ENCODE peak calls at places on chromosomes 4 and X, in ten cellular contexts. V is mesenchymal stem cell, B is fibroblast of lung, H is mammary epithelial cell, D is neuronal stem cell, L is H9, A is Karpas-422, I is neural progenitor cell, R is keratinocyte, Y is PC-3. M is an unnamed sample.
A peak's percentile ranks its signal among the peaks of the same experiment; 100 is the strongest.

GRCh38 chr4:26621366-26621765 is 37.5 kb downstream of the TBC1D19 start:
- DNase-seq in R (no peak), V (no peak), I (no peak), A (peak; percentile 20), B (no peak), D (no peak), H (no peak), Y (no peak), L (no peak), M (no peak)

GRCh38 chr4:144174401-144175067 is 34.0 kb upstream of the GYPA start:
- DNase-seq in I (peak; percentile 67), B (peak; percentile 76), V (peak; percentile 63), H (peak; percentile 50), L (no peak), R (peak; percentile 5), Y (peak; percentile 81), A (peak; percentile 86), D (peak; percentile 52), M (peak; percentile 35)

GRCh38 chr4:131370846-131371245 is 1778.2 kb upstream of the PCDH10 start:
- DNase-seq in R (no peak), V (no peak), Y (peak; percentile 20), I (no peak), H (no peak), L (no peak), A (no peak), D (no peak), B (no peak), M (no peak)

GRCh38 chrX:43328358-43328946 is 327.6 kb upstream of the MAOA start:
- DNase-seq in V (no peak), R (no peak), B (no peak), L (no peak), A (no peak), I (no peak), H (no peak), D (no peak), Y (no peak), M (peak; percentile 10)

GRCh38 chrX:97858592-97858991 is 974.9 kb downstream of the RPA4 start:
- DNase-seq in D (no peak), A (no peak), R (no peak), I (no peak), L (no peak), B (peak; percentile 28), V (peak; percentile 12), Y (peak; percentile 63), H (no peak), M (no peak)

GRCh38 chrX:95058815-95059214 is 1384.8 kb downstream of the FAM133A start:
- DNase-seq in A (no peak), H (peak; percentile 72), D (no peak), V (peak; percentile 65), B (peak; percentile 32), R (no peak), L (no peak), I (no peak), Y (peak; percentile 62), M (no peak)

GRCh38 chr4:37951465-37952352 is 8.5 kb upstream of the PTTG2 start:
- DNase-seq in L (no peak), V (no peak), Y (peak; percentile 8), H (no peak), D (no peak), I (no peak), B (no peak), A (no peak), R (no peak), M (no peak)

GRCh38 chr4:32700838-32701237 is 1980.7 kb downstream of the PCDH7 start:
- DNase-seq in L (no peak), D (no peak), I (no peak), Y (no peak), V (no peak), B (no peak), R (no peak), H (no peak), A (no peak), M (no peak)

GRCh38 chr4:166594326-166594946 is 639.9 kb downstream of the SPOCK3 start:
- DNase-seq in R (no peak), D (peak; percentile 47), L (peak; percentile 69), H (peak; percentile 50), A (peak; percentile 49), V (peak; percentile 43), B (peak; percentile 16), Y (peak; percentile 78), I (peak; percentile 75), M (no peak)

GRCh38 chr4:15755781-15756180 is 22.3 kb upstream of the CD38 start:
- DNase-seq in H (no peak), Y (no peak), I (no peak), L (no peak), B (no peak), V (peak; percentile 56), A (no peak), R (no peak), D (no peak), M (no peak)

GRCh38 chrX:55342533-55343501 is 78.1 kb upstream of the PAGE3 start:
- DNase-seq in H (peak; percentile 55), R (peak; percentile 21), A (peak; percentile 73), V (no peak), Y (peak; percentile 43), L (peak; percentile 47), I (peak; percentile 6), D (no peak), B (no peak), M (peak; percentile 56)

GRCh38 chr4:52574036-52574435 is 85.1 kb downstream of the USP46 start:
- DNase-seq in D (no peak), L (no peak), Y (no peak), B (no peak), H (no peak), A (no peak), I (no peak), V (peak; percentile 55), R (no peak), M (no peak)

GRCh38 chrX:42495139-42495538 is 282.8 kb downstream of the PPP1R2C start:
- DNase-seq in A (no peak), D (no peak), R (no peak), Y (no peak), L (no peak), H (no peak), V (no peak), I (no peak), B (no peak), M (peak; percentile 7)

GRCh38 chr4:87270144-87270543 is 49.7 kb upstream of the KLHL8 start:
- DNase-seq in D (peak; percentile 18), L (peak; percentile 28), B (peak; percentile 70), I (peak; percentile 59), Y (peak; percentile 57), V (peak; percentile 45), A (peak; percentile 51), H (peak; percentile 26), R (no peak), M (peak; percentile 9)

GRCh38 chrX:103845165-103845653 is 13.2 kb upstream of the RAB9B start:
- DNase-seq in B (peak; percentile 72), A (peak; percentile 74), Y (peak; percentile 80), H (peak; percentile 86), D (peak; percentile 30), I (peak; percentile 67), R (peak; percentile 49), L (peak; percentile 72), V (peak; percentile 62), M (peak; percentile 59)

GRCh38 chrX:9677098-9677739 is 88.4 kb downstream of the GPR143 start:
- DNase-seq in L (no peak), B (peak; percentile 32), V (no peak), R (no peak), Y (peak; percentile 56), D (no peak), A (no peak), I (no peak), H (no peak), M (no peak)

DNA sequence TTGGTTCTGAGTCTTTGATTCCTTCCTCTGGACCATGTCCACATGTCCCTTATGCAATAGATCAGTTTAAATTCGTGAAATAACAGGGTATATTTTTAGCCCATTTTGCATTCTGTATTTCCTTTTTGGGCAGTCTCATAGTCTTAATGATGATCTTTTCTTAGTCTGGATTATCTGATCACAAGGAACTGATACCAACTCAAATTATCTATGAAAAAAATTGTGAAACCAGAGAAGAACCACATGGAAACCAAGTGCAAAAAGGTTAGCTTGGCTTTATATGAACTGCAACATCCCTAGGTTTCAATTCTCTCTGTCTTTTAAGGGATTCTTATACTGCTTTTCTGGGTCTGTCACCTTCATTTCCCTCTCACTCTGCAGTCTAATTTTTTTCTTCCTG is 608.6 kb upstream of the AADAT start:
- DNase-seq in R (no peak), I (no peak), H (no peak), A (no peak), B (no peak), V (no peak), D (no peak), Y (no peak), L (no peak), M (no peak)
- H3K9ac ChIP-seq in R (no peak overlapping the region), I (no peak overlapping the region), H (no peak overlapping the region), A (no peak overlapping the region), B (no peak overlapping the region), V (no peak overlapping the region), D (no peak overlapping the region), Y (no peak overlapping the region), L (no peak overlapping the region), M (no peak overlapping the region)

DNA sequence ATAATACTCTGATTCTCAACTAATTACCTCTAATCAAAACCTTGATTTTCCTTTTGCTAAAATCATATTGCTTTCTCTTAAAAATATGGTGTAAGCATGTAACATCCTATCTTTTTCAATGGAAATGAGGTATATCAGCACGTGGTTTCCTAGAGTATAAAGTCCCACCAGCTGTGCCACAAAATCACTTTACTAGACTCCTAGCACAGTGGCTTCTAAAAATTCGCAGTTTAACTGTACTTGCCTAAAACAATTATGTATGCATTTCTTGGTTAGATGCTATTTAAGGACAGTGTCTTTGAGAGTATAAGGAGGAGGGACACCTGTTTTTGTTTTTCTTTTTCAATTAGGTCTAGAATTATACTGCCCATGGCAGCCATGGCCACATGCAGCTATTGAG is 62.8 kb downstream of the GK start:
- DNase-seq in D (no peak), R (no peak), Y (no peak), V (no peak), L (no peak), I (no peak), A (no peak), H (no peak), B (no peak), M (no peak)
- H2AFZ ChIP-seq in D (no peak overlapping the region), R (no peak overlapping the region), Y (no peak overlapping the region), V (no peak overlapping the region), L (no peak overlapping the region), I (no peak overlapping the region), A (peak overlapping the region; percentile 16), H (no peak overlapping the region), B (no peak overlapping the region), M (no peak overlapping the region)

DNA sequence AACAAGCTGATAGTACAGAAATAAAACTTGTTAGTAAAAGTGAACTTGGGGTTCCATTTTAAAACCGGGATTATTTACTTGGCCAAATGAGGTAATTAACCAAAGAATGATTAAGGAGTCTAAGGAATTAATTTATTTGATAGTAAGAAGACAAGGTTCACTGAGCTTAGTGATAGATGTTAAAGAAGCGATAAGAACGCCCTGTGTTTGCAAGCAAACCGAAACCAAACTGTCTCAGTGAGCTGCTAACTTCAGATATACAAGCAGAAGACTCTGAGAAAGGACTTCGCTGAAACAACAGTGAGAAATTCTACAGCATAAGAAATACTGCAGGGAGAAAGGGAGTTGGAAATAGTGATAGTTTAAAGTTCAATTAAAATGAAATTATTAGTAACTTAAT is 37.6 kb upstream of the SHISA3 start:
- DNase-seq in R (no peak), D (no peak), Y (no peak), V (no peak), H (no peak), I (no peak), B (peak; percentile 59), A (peak; percentile 37), L (no peak), M (no peak)
- H3K9ac ChIP-seq in R (no peak overlapping the region), D (no peak overlapping the region), Y (no peak overlapping the region), V (peak overlapping the region; percentile 82), H (no peak overlapping the region), I (no peak overlapping the region), B (no peak overlapping the region), A (no peak overlapping the region), L (no peak overlapping the region), M (no peak overlapping the region)

GRCh38 chrX:11887175-11887574 is 129.1 kb downstream of the MSL3 start:
- DNase-seq in L (no peak), H (no peak), A (no peak), Y (no peak), R (peak; percentile 53), D (no peak), I (no peak), B (no peak), V (no peak), M (no peak)
- H2AFZ ChIP-seq in L (no peak overlapping the region), H (peak overlapping the region; percentile 16), A (no peak overlapping the region), Y (no peak overlapping the region), R (no peak overlapping the region), D (no peak overlapping the region), I (no peak overlapping the region), B (no peak overlapping the region), V (no peak overlapping the region), M (no peak overlapping the region)